ENCODE peak calls at places on chromosomes 6 and 20, in four cellular contexts. One of them, this sample, is unnamed.

GRCh38 chr20:37901667-37902503 is 1.0 kb upstream of the VSTM2L start:
- DNase-seq in fibroblast of lung: peak; percentile 72
- DNase-seq in SK-N-SH: peak; percentile 86
- DNase-seq in PC-3: peak; percentile 74
- DNase-seq in this sample: peak; percentile 33

GRCh38 chr6:39274903-39275302 is 39.3 kb downstream of the KCNK17 start:
- DNase-seq in fibroblast of lung: no peak
- DNase-seq in SK-N-SH: no peak
- DNase-seq in PC-3: no peak
- DNase-seq in this sample: no peak

GRCh38 chr6:144602523-144603180 is 317.5 kb downstream of the UTRN start:
- DNase-seq in PC-3: no peak
- DNase-seq in fibroblast of lung: peak; percentile 37
- DNase-seq in SK-N-SH: no peak
- DNase-seq in this sample: no peak

GRCh38 chr6:12014027-12014872 is 2.1 kb downstream of the HIVEP1 start:
- DNase-seq in fibroblast of lung: peak; percentile 94
- DNase-seq in PC-3: peak; percentile 86
- DNase-seq in SK-N-SH: no peak
- DNase-seq in this sample: peak; percentile 96

GRCh38 chr20:33919653-33920052 is 74.1 kb upstream of the RALY start:
- DNase-seq in SK-N-SH: no peak
- DNase-seq in PC-3: no peak
- DNase-seq in fibroblast of lung: no peak
- DNase-seq in this sample: no peak

GRCh38 chr20:63696628-63697356 is at the start of gene TNFRSF6B:
- DNase-seq in PC-3: peak; percentile 20
- DNase-seq in SK-N-SH: peak; percentile 77
- DNase-seq in fibroblast of lung: no peak
- DNase-seq in this sample: peak; percentile 32

GRCh38 chr6:106516629-106517028 is 112.7 kb downstream of the RTN4IP1 start:
- DNase-seq in SK-N-SH: no peak
- DNase-seq in fibroblast of lung: no peak
- DNase-seq in PC-3: no peak
- DNase-seq in this sample: no peak

GRCh38 chr6:81002126-81002525 is 750.4 kb downstream of the TENT5A start:
- DNase-seq in SK-N-SH: no peak
- DNase-seq in fibroblast of lung: peak; percentile 16
- DNase-seq in PC-3: peak; percentile 38
- DNase-seq in this sample: no peak

GRCh38 chr6:148915889-148916288 is 169.1 kb downstream of the UST start:
- DNase-seq in SK-N-SH: no peak
- DNase-seq in PC-3: peak; percentile 7
- DNase-seq in fibroblast of lung: no peak
- DNase-seq in this sample: no peak

GRCh38 chr6:42692151-42692911 is 30.1 kb downstream of the PRPH2 start:
- DNase-seq in fibroblast of lung: peak; percentile 90
- DNase-seq in PC-3: peak; percentile 19
- DNase-seq in SK-N-SH: no peak
- DNase-seq in this sample: no peak

GRCh38 chr6:167238694-167239467 is 52.2 kb upstream of the UNC93A start:
- DNase-seq in SK-N-SH: no peak
- DNase-seq in PC-3: no peak
- DNase-seq in fibroblast of lung: no peak
- DNase-seq in this sample: no peak

GRCh38 chr20:48791014-48791413 is 36.8 kb downstream of the PREX1 start:
- DNase-seq in fibroblast of lung: peak; percentile 38
- DNase-seq in SK-N-SH: peak; percentile 35
- DNase-seq in PC-3: peak; percentile 53
- DNase-seq in this sample: no peak

GRCh38 chr6:10163159-10163962 is 251.5 kb downstream of the TFAP2A start:
- DNase-seq in PC-3: peak; percentile 83
- DNase-seq in fibroblast of lung: no peak
- DNase-seq in SK-N-SH: no peak
- DNase-seq in this sample: peak; percentile 84

GRCh38 chr20:32344835-32345506 is 13.2 kb upstream of the ASXL1 start:
- DNase-seq in PC-3: peak; percentile 16
- DNase-seq in fibroblast of lung: no peak
- DNase-seq in SK-N-SH: no peak
- DNase-seq in this sample: no peak

GRCh38 chr20:10806539-10806938 is 132.7 kb upstream of the JAG1 start:
- DNase-seq in PC-3: no peak
- DNase-seq in fibroblast of lung: no peak
- DNase-seq in SK-N-SH: no peak
- DNase-seq in this sample: no peak

GRCh38 chr6:39335780-39336541 is 13.5 kb upstream of the KCNK16 start:
- DNase-seq in PC-3: no peak
- DNase-seq in SK-N-SH: no peak
- DNase-seq in fibroblast of lung: no peak
- DNase-seq in this sample: no peak

GRCh38 chr6:100461273-100461919 is 3.3 kb downstream of the SIM1 start:
- DNase-seq in fibroblast of lung: peak; percentile 18
- DNase-seq in PC-3: no peak
- DNase-seq in SK-N-SH: no peak
- DNase-seq in this sample: no peak

GRCh38 chr20:26163890-26164289 is 467.2 kb upstream of the ZNF337 start:
- DNase-seq in SK-N-SH: no peak
- DNase-seq in PC-3: peak; percentile 69
- DNase-seq in fibroblast of lung: peak; percentile 96
- DNase-seq in this sample: peak; percentile 10

DNA sequence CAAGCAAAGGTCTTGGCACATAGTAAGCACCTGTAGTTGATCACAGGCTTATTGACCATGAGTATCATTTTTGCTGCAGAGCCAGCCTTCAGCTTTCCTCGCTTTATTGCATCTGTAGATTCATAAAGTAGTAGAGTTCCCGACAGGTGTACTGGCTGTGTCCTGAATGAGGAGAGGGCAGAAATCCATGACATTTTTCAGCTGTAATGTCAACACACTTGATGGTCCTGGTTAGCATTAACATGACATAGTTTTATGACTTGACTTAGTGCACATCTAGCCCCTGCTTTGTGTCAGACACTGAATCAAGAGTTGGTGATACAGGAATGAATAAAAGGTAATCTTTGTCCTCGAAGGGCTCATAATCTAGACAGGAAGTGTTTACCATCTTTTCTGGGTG is 55.0 kb downstream of the AIG1 start:
- DNase-seq in SK-N-SH: no peak
- DNase-seq in PC-3: no peak
- DNase-seq in fibroblast of lung: no peak
- DNase-seq in this sample: no peak
- H3K4me1 ChIP-seq in SK-N-SH: no peaks in the 10 kb centered on the region
- H3K4me1 ChIP-seq in PC-3: no peaks in the 10 kb centered on the region
- H3K4me1 ChIP-seq in fibroblast of lung: no peaks in the 10 kb centered on the region
- H3K4me1 ChIP-seq in this sample: peaks cover 6% of the 10 kb centered on the region

GRCh38 chr6:25038300-25038699 is 102.5 kb upstream of the RIPOR2 start:
- DNase-seq in fibroblast of lung: no peak
- DNase-seq in PC-3: no peak
- DNase-seq in SK-N-SH: no peak
- DNase-seq in this sample: no peak
- H3K4me2 ChIP-seq in fibroblast of lung: no peak overlapping the region
- H3K4me2 ChIP-seq in PC-3: no peak overlapping the region
- H3K4me2 ChIP-seq in SK-N-SH: no peak overlapping the region
- H3K4me2 ChIP-seq in this sample: no peak overlapping the region

DNA sequence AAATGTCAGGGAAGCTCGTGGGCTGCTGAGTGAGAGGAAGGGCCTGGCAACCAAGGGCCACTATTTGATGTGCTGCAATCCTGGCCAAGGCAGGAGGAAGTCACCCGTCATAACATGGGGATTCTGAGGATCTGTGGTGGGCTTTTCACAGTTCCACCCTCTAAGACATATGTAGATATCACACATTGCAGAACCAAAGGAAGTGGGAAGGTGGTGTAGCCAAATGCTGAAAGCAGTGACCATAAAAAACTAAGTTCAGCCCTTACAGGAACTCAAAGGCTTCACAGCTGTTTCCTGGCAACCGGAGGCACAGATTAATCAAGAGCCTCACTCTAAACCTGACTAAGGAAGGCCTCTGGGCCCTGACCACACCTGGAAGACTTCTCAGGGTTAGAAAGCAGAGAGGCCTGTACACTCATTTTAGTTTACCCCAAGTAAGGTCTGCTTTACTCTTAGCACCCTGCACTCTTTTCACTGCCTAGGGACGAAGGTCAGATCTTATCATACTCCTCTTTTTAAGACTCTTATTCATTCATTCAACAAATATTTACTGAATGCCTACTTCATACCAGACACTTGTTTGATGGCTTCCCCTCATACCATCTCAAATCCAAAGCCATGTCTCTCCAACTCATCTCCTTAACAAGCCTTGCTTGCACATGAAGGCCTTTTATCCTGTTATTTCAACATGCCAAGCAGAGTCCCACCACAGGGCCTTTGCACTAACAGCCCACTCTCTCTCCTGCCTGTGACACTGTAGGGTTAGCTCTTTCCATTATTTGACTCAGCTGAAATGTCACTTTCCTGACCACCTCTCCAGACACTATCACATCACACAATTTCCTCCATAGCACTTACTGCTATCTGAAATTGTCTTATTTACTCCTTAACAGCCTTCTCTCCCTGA is 2.6 kb downstream of the UBE2V1 start:
- DNase-seq in fibroblast of lung: peak; percentile 79
- DNase-seq in PC-3: peak; percentile 91
- DNase-seq in SK-N-SH: no peak
- DNase-seq in this sample: peak; percentile 94
- H3K4me1 ChIP-seq in fibroblast of lung: peaks cover 30% of the 10 kb centered on the region
- H3K4me1 ChIP-seq in PC-3: peaks cover 49% of the 10 kb centered on the region
- H3K4me1 ChIP-seq in SK-N-SH: peaks cover 47% of the 10 kb centered on the region
- H3K4me1 ChIP-seq in this sample: peaks cover 39% of the 10 kb centered on the region

GRCh38 chr6:137219664-137220252 is 573 bp upstream of the IFNGR1 start:
- DNase-seq in fibroblast of lung: no peak
- DNase-seq in PC-3: no peak
- DNase-seq in SK-N-SH: no peak
- DNase-seq in this sample: no peak

GRCh38 chr6:137222376-137222775 is 3.2 kb upstream of the IFNGR1 start:
- DNase-seq in SK-N-SH: no peak
- DNase-seq in fibroblast of lung: no peak
- DNase-seq in PC-3: no peak
- DNase-seq in this sample: no peak

GRCh38 chr6:137224890-137225198 is 5.7 kb upstream of the IFNGR1 start:
- DNase-seq in fibroblast of lung: no peak
- DNase-seq in PC-3: no peak
- DNase-seq in SK-N-SH: no peak
- DNase-seq in this sample: no peak

GRCh38 chr6:137226682-137227081 is 7.5 kb upstream of the IFNGR1 start:
- DNase-seq in SK-N-SH: no peak
- DNase-seq in PC-3: no peak
- DNase-seq in fibroblast of lung: no peak
- DNase-seq in this sample: no peak

GRCh38 chr6:137223370-137224131 is 4.4 kb upstream of the IFNGR1 start:
- DNase-seq in SK-N-SH: no peak
- DNase-seq in fibroblast of lung: peak; percentile 43
- DNase-seq in PC-3: peak; percentile 74
- DNase-seq in this sample: peak; percentile 22
- H3K4me2 ChIP-seq in SK-N-SH: no peak overlapping the region
- H3K4me2 ChIP-seq in fibroblast of lung: no peak overlapping the region
- H3K4me2 ChIP-seq in PC-3: peak overlapping the region; percentile 20
- H3K4me2 ChIP-seq in this sample: no peak overlapping the region

GRCh38 chr6:32189742-32190053 is 304 bp downstream of the PBX2 start:
- DNase-seq in SK-N-SH: peak; percentile 58
- DNase-seq in fibroblast of lung: no peak
- DNase-seq in PC-3: no peak
- DNase-seq in this sample: no peak
- H3K4me1 ChIP-seq in SK-N-SH: peaks cover 21% of the 10 kb centered on the region
- H3K4me1 ChIP-seq in fibroblast of lung: peaks cover 11% of the 10 kb centered on the region
- H3K4me1 ChIP-seq in PC-3: peaks cover 28% of the 10 kb centered on the region
- H3K4me1 ChIP-seq in this sample: peaks cover 17% of the 10 kb centered on the region

GRCh38 chr20:2314759-2315439 is 19.1 kb downstream of the TGM3 start:
- DNase-seq in fibroblast of lung: peak; percentile 97
- DNase-seq in SK-N-SH: peak; percentile 40
- DNase-seq in PC-3: peak; percentile 30
- DNase-seq in this sample: peak; percentile 72
- H3K4me2 ChIP-seq in fibroblast of lung: peak overlapping the region; percentile 23
- H3K4me2 ChIP-seq in SK-N-SH: no peak overlapping the region
- H3K4me2 ChIP-seq in PC-3: no peak overlapping the region
- H3K4me2 ChIP-seq in this sample: peak overlapping the region; percentile 70

DNA sequence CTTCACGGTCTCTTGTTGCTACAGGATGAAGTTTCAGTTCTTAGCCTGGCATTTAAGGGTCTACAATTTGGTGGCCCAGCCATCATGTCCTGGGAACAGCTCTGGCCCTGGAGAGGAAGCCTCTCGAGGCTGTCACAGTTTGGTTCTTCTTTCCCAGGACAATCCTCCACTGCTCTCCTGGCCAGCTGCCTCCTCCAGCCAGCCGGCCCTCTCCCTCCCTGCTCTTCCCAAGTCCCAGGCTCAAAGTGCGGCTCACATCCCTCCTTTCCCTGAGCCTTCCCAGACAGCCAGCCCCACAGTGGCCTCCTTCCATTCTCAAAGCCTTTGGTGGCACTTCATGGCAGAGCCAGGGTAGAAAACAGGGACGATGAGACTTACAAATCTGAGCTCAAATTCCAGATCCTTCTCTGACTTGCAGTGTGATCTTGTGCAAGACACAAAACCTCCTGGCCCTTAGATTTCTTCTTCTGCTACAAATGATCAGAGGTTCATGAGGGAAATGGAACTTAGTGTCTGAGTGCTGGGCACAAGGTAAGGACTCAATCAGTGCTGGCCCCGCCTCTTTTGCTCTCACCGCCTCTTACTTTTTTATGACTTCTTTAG is 223.8 kb upstream of the ECI2 start:
- DNase-seq in fibroblast of lung: no peak
- DNase-seq in PC-3: no peak
- DNase-seq in SK-N-SH: no peak
- DNase-seq in this sample: no peak
- H3K4me1 ChIP-seq in fibroblast of lung: peaks cover 13% of the 10 kb centered on the region
- H3K4me1 ChIP-seq in PC-3: peaks cover 43% of the 10 kb centered on the region
- H3K4me1 ChIP-seq in SK-N-SH: no peaks in the 10 kb centered on the region
- H3K4me1 ChIP-seq in this sample: peaks cover 55% of the 10 kb centered on the region

GRCh38 chr6:135115411-135116293 is 61.0 kb upstream of the HBS1L start:
- DNase-seq in SK-N-SH: no peak
- DNase-seq in fibroblast of lung: no peak
- DNase-seq in PC-3: no peak
- DNase-seq in this sample: no peak

GRCh38 chr6:135114355-135115145 is 59.9 kb upstream of the HBS1L start:
- DNase-seq in SK-N-SH: no peak
- DNase-seq in fibroblast of lung: no peak
- DNase-seq in PC-3: no peak
- DNase-seq in this sample: no peak

GRCh38 chr6:135118142-135118730 is 62.9 kb upstream of the MYB start:
- DNase-seq in SK-N-SH: no peak
- DNase-seq in PC-3: no peak
- DNase-seq in fibroblast of lung: no peak
- DNase-seq in this sample: no peak

GRCh38 chr6:135116566-135116965 is 61.9 kb upstream of the HBS1L start:
- DNase-seq in SK-N-SH: no peak
- DNase-seq in PC-3: no peak
- DNase-seq in fibroblast of lung: no peak
- DNase-seq in this sample: no peak

DNA sequence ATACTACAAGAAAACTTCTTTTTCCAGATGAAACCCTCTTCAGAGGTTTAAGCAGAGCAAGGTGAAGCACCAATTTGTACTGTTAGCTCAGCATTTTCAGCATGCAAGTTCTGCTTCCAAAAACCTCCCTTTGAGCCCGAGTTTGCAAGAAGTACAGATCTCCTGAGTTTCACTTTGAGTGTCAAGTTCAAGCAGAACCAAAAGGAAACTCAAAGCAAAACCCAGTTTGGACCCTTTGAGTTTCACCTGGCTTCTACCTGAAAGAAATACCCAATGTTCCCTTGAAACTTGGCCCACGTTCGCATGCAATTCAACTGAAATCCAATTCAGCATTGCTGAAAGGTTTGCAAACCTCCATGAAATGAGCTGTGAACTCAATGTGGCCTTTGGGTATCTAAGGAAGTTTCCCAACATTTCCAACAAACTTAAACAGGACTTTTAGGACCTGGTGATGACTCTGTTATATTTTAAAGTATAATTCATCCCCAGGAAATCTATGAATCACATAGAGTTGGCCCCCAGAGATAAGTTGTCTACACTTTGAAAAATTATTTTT is 62.9 kb upstream of the HBS1L start:
- DNase-seq in PC-3: no peak
- DNase-seq in fibroblast of lung: no peak
- DNase-seq in SK-N-SH: no peak
- DNase-seq in this sample: no peak
- H3K4me2 ChIP-seq in PC-3: no peak overlapping the region
- H3K4me2 ChIP-seq in fibroblast of lung: no peak overlapping the region
- H3K4me2 ChIP-seq in SK-N-SH: no peak overlapping the region
- H3K4me2 ChIP-seq in this sample: no peak overlapping the region